ENCODE peak calls at places on chromosomes 4 and X, in nine cellular contexts. R is tibial artery; F is cardiac muscle cell; Q is mammary epithelial cell; Y is A549; O is small intestine; K is fibroblast of lung; V is lung; C is naive thymus-derived CD4-positive, alpha-beta T cell. X is an unnamed sample.

GRCh38 chr4:121156822-121157769 is 7.0 kb downstream of the TNIP3 start:
- DNase-seq in R (peak; percentile 39), F (peak; percentile 31), Q (no peak), Y (peak; percentile 47), O (peak; percentile 13), K (peak; percentile 25), V (peak; percentile 68), C (no peak), X (no peak)

GRCh38 chr4:137125011-137125410 is 407.3 kb downstream of the PCDH18 start:
- DNase-seq in R (peak; percentile 30), F (peak; percentile 37), Q (peak; percentile 12), Y (peak; percentile 39), O (no peak), K (peak; percentile 17), V (no peak), C (no peak), X (no peak)

GRCh38 chrX:107714196-107714811 is 61.3 kb downstream of the TSC22D3 start:
- DNase-seq in R (no peak), F (peak; percentile 58), Q (no peak), Y (no peak), O (no peak), K (peak; percentile 34), V (no peak), C (peak; percentile 48), X (no peak)

GRCh38 chr4:156884183-156884582 is 87.4 kb downstream of the PDGFC start:
- DNase-seq in R (no peak), F (no peak), Q (peak; percentile 79), Y (no peak), O (no peak), K (no peak), V (no peak), C (no peak), X (no peak)

GRCh38 chrX:118802857-118803256 is 20.8 kb upstream of the ZCCHC12 start:
- DNase-seq in R (no peak), F (peak; percentile 80), Q (no peak), Y (no peak), O (peak; percentile 9), K (peak; percentile 61), V (no peak), C (no peak), X (no peak)

GRCh38 chr4:26150948-26151347 is 169.9 kb upstream of the RBPJ start:
- DNase-seq in R (no peak), F (peak; percentile 25), Q (peak; percentile 5), Y (no peak), O (no peak), K (peak; percentile 72), V (no peak), C (no peak), X (no peak)

GRCh38 chr4:73451404-73451803 is 15.4 kb downstream of the AFP start:
- DNase-seq in R (no peak), F (peak; percentile 69), Q (no peak), Y (peak; percentile 4), O (no peak), K (peak; percentile 56), V (no peak), C (no peak), X (no peak)

GRCh38 chrX:30488092-30488491 is 89.5 kb downstream of the TASL start:
- DNase-seq in R (no peak), F (peak; percentile 14), Q (no peak), Y (peak; percentile 26), O (no peak), K (peak; percentile 15), V (no peak), C (no peak), X (no peak)

GRCh38 chr4:151930372-151930771 is 169.6 kb upstream of the GATB start:
- DNase-seq in R (no peak), F (no peak), Q (no peak), Y (no peak), O (no peak), K (no peak), V (no peak), C (no peak), X (no peak)

GRCh38 chr4:99054428-99054994 is 34.1 kb downstream of the ADH5 start:
- DNase-seq in R (no peak), F (no peak), Q (no peak), Y (no peak), O (no peak), K (no peak), V (no peak), C (no peak), X (no peak)

GRCh38 chr4:164926301-164926700 is 49.3 kb downstream of the APELA start:
- DNase-seq in R (no peak), F (no peak), Q (peak; percentile 74), Y (no peak), O (no peak), K (no peak), V (no peak), C (no peak), X (no peak)

GRCh38 chrX:1045680-1046314 is 166.7 kb downstream of the CRLF2 start:
- DNase-seq in R (no peak), F (no peak), Q (no peak), Y (no peak), O (no peak), K (no peak), V (no peak), C (no peak), X (no peak)

GRCh38 chr4:77022581-77023133 is 53.1 kb downstream of the CCNI start:
- DNase-seq in R (no peak), F (peak; percentile 78), Q (no peak), Y (no peak), O (no peak), K (no peak), V (no peak), C (no peak), X (no peak)

GRCh38 chrX:130108647-130109428 is 1.5 kb downstream of the ELF4 start:
- DNase-seq in R (peak; percentile 51), F (no peak), Q (peak; percentile 45), Y (peak; percentile 74), O (peak; percentile 85), K (no peak), V (no peak), C (no peak), X (no peak)

GRCh38 chrX:152652060-152652459 is 14.4 kb downstream of the GABRQ start:
- DNase-seq in R (no peak), F (no peak), Q (no peak), Y (no peak), O (no peak), K (no peak), V (peak; percentile 14), C (no peak), X (no peak)

GRCh38 chrX:65196758-65197371 is 220.6 kb upstream of the ZC4H2 start:
- DNase-seq in R (no peak), F (no peak), Q (no peak), Y (peak; percentile 8), O (peak; percentile 83), K (no peak), V (no peak), C (peak; percentile 3), X (no peak)

GRCh38 chrX:110087485-110088356 is 84.8 kb downstream of the TMEM164 start:
- DNase-seq in R (peak; percentile 22), F (peak; percentile 88), Q (peak; percentile 94), Y (peak; percentile 93), O (no peak), K (peak; percentile 94), V (no peak), C (no peak), X (no peak)

GRCh38 chr4:14596437-14596836 is 405.8 kb upstream of the CPEB2 start:
- DNase-seq in R (no peak), F (no peak), Q (no peak), Y (no peak), O (no peak), K (no peak), V (no peak), C (no peak), X (no peak)

GRCh38 chr4:14596904-14597303 is 405.4 kb upstream of the CPEB2 start:
- DNase-seq in R (no peak), F (no peak), Q (peak; percentile 56), Y (no peak), O (no peak), K (no peak), V (no peak), C (no peak), X (no peak)

GRCh38 chr4:14592950-14593349 is 409.3 kb upstream of the CPEB2 start:
- DNase-seq in R (no peak), F (no peak), Q (no peak), Y (no peak), O (no peak), K (no peak), V (no peak), C (no peak), X (no peak)
- H3K9me3 ChIP-seq in R (no peaks in the 10 kb centered on the region), F (no peaks in the 10 kb centered on the region), Q (no peaks in the 10 kb centered on the region), Y (no peaks in the 10 kb centered on the region), O (no peaks in the 10 kb centered on the region), K (no peaks in the 10 kb centered on the region), V (no peaks in the 10 kb centered on the region), C (no peaks in the 10 kb centered on the region), X (no peaks in the 10 kb centered on the region)

DNA sequence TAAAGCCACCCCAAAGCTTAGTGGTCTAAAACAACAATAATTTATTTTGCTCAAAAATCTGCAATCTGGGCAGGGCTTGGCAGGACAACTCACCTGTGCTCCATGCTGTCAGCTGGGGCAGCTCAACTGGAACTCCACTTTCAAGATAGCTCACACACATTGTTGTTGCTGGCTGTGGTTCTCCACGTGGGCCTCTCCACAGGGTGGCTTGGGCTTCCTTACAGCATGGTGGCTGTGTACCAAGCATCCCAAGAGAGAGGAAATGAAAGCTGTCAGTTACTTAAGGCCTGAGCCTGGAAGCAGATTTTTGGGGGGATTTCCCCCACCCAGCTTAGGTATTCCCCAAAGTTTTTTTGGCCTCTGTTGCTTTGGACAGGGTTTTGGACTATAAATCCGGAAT is 81.1 kb downstream of the BCOR start:
- DNase-seq in R (no peak), F (no peak), Q (no peak), Y (no peak), O (no peak), K (no peak), V (no peak), C (no peak), X (no peak)
- H3K9me3 ChIP-seq in R (no peaks in the 10 kb centered on the region), F (no peaks in the 10 kb centered on the region), Q (peaks cover 3% of the 10 kb centered on the region), Y (no peaks in the 10 kb centered on the region), O (no peaks in the 10 kb centered on the region), K (no peaks in the 10 kb centered on the region), V (peaks cover 20% of the 10 kb centered on the region), C (no peaks in the 10 kb centered on the region), X (no peaks in the 10 kb centered on the region)

DNA sequence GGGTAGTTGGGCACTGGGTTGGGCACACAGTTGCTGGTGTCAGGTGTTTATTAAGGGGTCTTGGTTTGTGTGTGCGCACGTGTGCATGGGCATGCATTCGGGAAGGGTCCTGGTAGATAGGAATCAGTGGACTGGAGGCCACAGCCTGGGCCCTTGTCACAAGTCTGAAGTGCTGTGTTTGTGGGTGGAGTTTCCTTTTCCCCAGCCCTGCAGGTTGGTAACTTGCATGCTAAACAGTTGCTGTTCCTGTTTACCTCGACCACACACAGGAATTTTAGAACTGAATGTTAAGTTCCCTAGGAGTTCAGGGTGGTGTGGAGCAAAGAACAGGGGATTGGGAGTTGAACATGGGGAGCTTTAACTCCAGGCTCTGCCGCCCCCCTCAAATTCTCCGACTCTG is 48.8 kb downstream of the STARD8 start:
- DNase-seq in R (no peak), F (no peak), Q (no peak), Y (no peak), O (no peak), K (no peak), V (no peak), C (no peak), X (no peak)
- H3K9me3 ChIP-seq in R (no peaks in the 10 kb centered on the region), F (no peaks in the 10 kb centered on the region), Q (no peaks in the 10 kb centered on the region), Y (no peaks in the 10 kb centered on the region), O (no peaks in the 10 kb centered on the region), K (no peaks in the 10 kb centered on the region), V (peaks cover 5% of the 10 kb centered on the region), C (no peaks in the 10 kb centered on the region), X (no peaks in the 10 kb centered on the region)

GRCh38 chr4:14562901-14563300 is 439.4 kb upstream of the CPEB2 start:
- DNase-seq in R (no peak), F (no peak), Q (no peak), Y (no peak), O (no peak), K (no peak), V (no peak), C (no peak), X (no peak)
- H3K9me3 ChIP-seq in R (no peaks in the 10 kb centered on the region), F (no peaks in the 10 kb centered on the region), Q (no peaks in the 10 kb centered on the region), Y (no peaks in the 10 kb centered on the region), O (no peaks in the 10 kb centered on the region), K (no peaks in the 10 kb centered on the region), V (no peaks in the 10 kb centered on the region), C (no peaks in the 10 kb centered on the region), X (no peaks in the 10 kb centered on the region)

X was measured in T-helper 17 cell.